ENCODE peak calls at places on chromosomes 12 and 14, in nine cellular contexts. I is SK-MEL-5; L is NCI-H446; K is body of pancreas; R is Right ventricle myocardium inferior; W is lung; F is stimulated activated CD4-positive, alpha-beta T cell treated with anti-CD3 and anti-CD28 coated beads, Interleukin-15, amount 100 ng/mL, for 24 hours; Q is psoas muscle; M is M059J. X is an unnamed sample.

GRCh38 chr14:65222434-65222833 is 120.1 kb upstream of the MAX start:
- DNase-seq in F (peak), Q (peak), W (peak), K (peak), I (peak), M (peak), R (no peak), L (peak), X (peak)

GRCh38 chr12:44511289-44511688 is 364.8 kb downstream of the NELL2 start:
- DNase-seq in L (no peak), I (no peak), Q (no peak), W (no peak), M (no peak), F (no peak), K (no peak), R (no peak), X (no peak)

GRCh38 chr12:9604288-9604687 is 3.4 kb downstream of the KLRB1 start:
- DNase-seq in Q (no peak), W (no peak), M (peak), L (no peak), I (no peak), F (no peak), K (no peak), R (no peak), X (no peak)

GRCh38 chr12:57609781-57610552 is 1.3 kb upstream of the ARHGEF25 start:
- DNase-seq in Q (peak), W (no peak), F (no peak), L (no peak), M (no peak), K (no peak), I (no peak), R (no peak), X (no peak)

GRCh38 chr12:77816196-77816595 is 14.5 kb upstream of the NAV3 start:
- DNase-seq in Q (no peak), I (no peak), R (no peak), K (no peak), M (no peak), W (no peak), F (no peak), L (no peak), X (no peak)

GRCh38 chr14:49206832-49207231 is 379.3 kb downstream of the RPS29 start:
- DNase-seq in Q (no peak), R (no peak), K (no peak), F (no peak), W (no peak), M (no peak), I (no peak), L (peak), X (no peak)

GRCh38 chr14:34873591-34874385 is 1.4 kb downstream of the BAZ1A start:
- DNase-seq in Q (peak), F (peak), I (peak), K (peak), W (peak), L (peak), M (peak), R (peak), X (no peak)

GRCh38 chr12:57459750-57460400 is at the start of gene GLI1:
- DNase-seq in Q (no peak), I (no peak), F (no peak), R (no peak), L (no peak), K (no peak), M (no peak), W (no peak), X (no peak)

GRCh38 chr12:74415633-74416032 is 122.0 kb upstream of the ATXN7L3B start:
- DNase-seq in Q (no peak), I (peak), W (no peak), R (no peak), K (no peak), L (peak), M (peak), F (no peak), X (peak)

GRCh38 chr12:71865757-71866536 is 26.4 kb downstream of the TBC1D15 start:
- DNase-seq in Q (no peak), K (no peak), I (no peak), F (no peak), W (no peak), R (no peak), M (no peak), L (no peak), X (no peak)

GRCh38 chr12:58358369-58358768 is 417.0 kb downstream of the ATP23 start:
- DNase-seq in K (no peak), I (no peak), W (no peak), F (no peak), M (no peak), L (no peak), Q (no peak), R (no peak), X (no peak)

GRCh38 chr14:98909251-98909944 is 362.6 kb downstream of the BCL11B start:
- DNase-seq in L (no peak), F (no peak), W (no peak), Q (no peak), M (peak), R (no peak), I (peak), K (no peak), X (no peak)

GRCh38 chr12:107352347-107353081 is 259.2 kb upstream of the CRY1 start:
- DNase-seq in F (peak), R (no peak), K (no peak), W (no peak), Q (no peak), M (no peak), L (no peak), I (peak), X (no peak)

GRCh38 chr14:37597538-37598084 is 2.2 kb downstream of the TTC6 start:
- DNase-seq in L (no peak), R (no peak), K (peak), M (no peak), F (no peak), I (no peak), Q (no peak), W (no peak), X (no peak)

GRCh38 chr12:94516985-94517384 is 57.3 kb upstream of the CEP83 start:
- DNase-seq in L (no peak), F (no peak), W (no peak), Q (no peak), M (no peak), R (no peak), I (peak), K (no peak), X (no peak)

GRCh38 chr14:59630281-59630963 is 53.8 kb upstream of the CCDC175 start:
- DNase-seq in R (no peak), Q (no peak), W (no peak), F (peak), K (no peak), M (no peak), L (peak), I (no peak), X (no peak)

GRCh38 chr12:14317362-14318146 is 47.9 kb upstream of the ATF7IP start:
- DNase-seq in Q (no peak), F (no peak), I (no peak), R (no peak), W (no peak), M (no peak), K (no peak), L (no peak), X (peak)

GRCh38 chr12:120314220-120314619 is 12.1 kb downstream of the SIRT4 start:
- DNase-seq in F (no peak), L (peak), R (no peak), M (no peak), I (peak), Q (no peak), K (no peak), W (no peak), X (no peak)

GRCh38 chr14:50594577-50595316 is 34.8 kb downstream of the ATL1 start:
- DNase-seq in I (no peak), Q (no peak), L (no peak), W (no peak), M (no peak), R (no peak), K (no peak), F (no peak), X (no peak)

GRCh38 chr14:90624732-90625444 is 191.3 kb downstream of the TTC7B start:
- DNase-seq in Q (no peak), F (no peak), M (peak), R (no peak), L (peak), I (no peak), K (no peak), W (no peak), X (no peak)

GRCh38 chr12:27506645-27507189 is 17.3 kb upstream of the PPFIBP1 start:
- DNase-seq in Q (no peak), L (no peak), W (no peak), I (no peak), R (peak), F (no peak), K (no peak), M (no peak), X (no peak)

GRCh38 chr12:47989023-47989417 is 15.3 kb downstream of the COL2A1 start:
- DNase-seq in F (no peak), K (no peak), Q (no peak), R (no peak), L (no peak), W (no peak), I (no peak), M (no peak), X (no peak)

GRCh38 chr14:45169906-45170305 is 34.2 kb downstream of the FANCM start:
- DNase-seq in R (no peak), F (no peak), K (no peak), L (no peak), Q (no peak), M (no peak), W (no peak), I (no peak), X (no peak)

GRCh38 chr14:67370830-67371229 is 10.7 kb downstream of the EIF2S1 start:
- DNase-seq in K (no peak), I (no peak), L (no peak), W (no peak), R (no peak), F (no peak), Q (no peak), M (peak), X (no peak)

GRCh38 chr12:102521662-102522277 is 41.4 kb upstream of the IGF1 start:
- DNase-seq in F (no peak), Q (no peak), W (no peak), I (no peak), K (no peak), L (no peak), R (no peak), M (no peak), X (no peak)

GRCh38 chr12:108570743-108571603 is 8.6 kb downstream of the ISCU start:
- DNase-seq in M (peak), W (no peak), R (no peak), F (no peak), I (peak), L (no peak), K (no peak), Q (no peak), X (peak)

GRCh38 chr12:46266382-46266791 is 2.5 kb downstream of the SLC38A1 start:
- DNase-seq in K (no peak), F (peak), I (no peak), R (no peak), M (peak), Q (no peak), L (peak), W (no peak), X (peak)

GRCh38 chr12:71755146-71755892 is 656 bp downstream of the RAB21 start:
- DNase-seq in F (peak), Q (peak), K (no peak), L (no peak), M (peak), W (peak), R (peak), I (peak), X (peak)

GRCh38 chr12:113131556-113131955 is 4.0 kb downstream of the RASAL1 start:
- DNase-seq in I (no peak), Q (no peak), L (no peak), W (no peak), F (no peak), M (no peak), R (peak), K (no peak), X (no peak)

GRCh38 chr12:125202421-125202820 is 137.2 kb downstream of the AACS start:
- DNase-seq in M (no peak), W (no peak), I (no peak), Q (no peak), R (no peak), F (no peak), K (no peak), L (no peak), X (no peak)

GRCh38 chr14:99028521-99028920 is 243.5 kb downstream of the BCL11B start:
- DNase-seq in K (no peak), Q (no peak), L (no peak), M (no peak), F (no peak), W (no peak), I (no peak), R (no peak), X (no peak)